ENCODE peak calls at places on chromosomes 6 and 20, in five cellular contexts. One of them, this sample, is unnamed.

GRCh38 chr6:130421567-130421966 is 55.8 kb downstream of the TMEM200A start:
- DNase-seq in GM23248: peak; percentile 72
- DNase-seq in hepatocyte: no peak
- DNase-seq in PC-3: no peak
- DNase-seq in GM23338: no peak
- DNase-seq in this sample: no peak

GRCh38 chr6:51260003-51260402 is 441.3 kb downstream of the TFAP2B start:
- DNase-seq in PC-3: no peak
- DNase-seq in hepatocyte: no peak
- DNase-seq in GM23248: no peak
- DNase-seq in GM23338: peak; percentile 27
- DNase-seq in this sample: no peak

GRCh38 chr20:33666293-33667244 is at the start of gene ACTL10:
- DNase-seq in GM23248: peak; percentile 100
- DNase-seq in PC-3: peak; percentile 95
- DNase-seq in GM23338: peak; percentile 98
- DNase-seq in hepatocyte: peak; percentile 92
- DNase-seq in this sample: peak; percentile 89

GRCh38 chr20:17680128-17680835 is 1.8 kb downstream of the RRBP1 start:
- DNase-seq in hepatocyte: peak; percentile 78
- DNase-seq in PC-3: peak; percentile 80
- DNase-seq in GM23338: peak; percentile 44
- DNase-seq in GM23248: peak; percentile 79
- DNase-seq in this sample: peak; percentile 35

GRCh38 chr6:27839303-27840081 is 72.7 kb downstream of the OR2B2 start:
- DNase-seq in GM23338: no peak
- DNase-seq in PC-3: peak; percentile 88
- DNase-seq in GM23248: peak; percentile 91
- DNase-seq in hepatocyte: peak; percentile 62
- DNase-seq in this sample: peak; percentile 32

GRCh38 chr6:43927525-43928210 is 157.7 kb downstream of the VEGFA start:
- DNase-seq in hepatocyte: no peak
- DNase-seq in GM23248: no peak
- DNase-seq in PC-3: peak; percentile 56
- DNase-seq in GM23338: no peak
- DNase-seq in this sample: no peak

GRCh38 chr6:134814076-134814709 is 135.7 kb downstream of the ALDH8A1 start:
- DNase-seq in GM23248: peak; percentile 38
- DNase-seq in GM23338: no peak
- DNase-seq in PC-3: peak; percentile 80
- DNase-seq in hepatocyte: no peak
- DNase-seq in this sample: no peak

GRCh38 chr6:143233563-143234285 is 173.0 kb downstream of the AIG1 start:
- DNase-seq in hepatocyte: peak; percentile 22
- DNase-seq in GM23248: no peak
- DNase-seq in GM23338: peak; percentile 47
- DNase-seq in PC-3: no peak
- DNase-seq in this sample: peak; percentile 39

GRCh38 chr20:21125072-21125848 is 622 bp upstream of the KIZ start:
- DNase-seq in hepatocyte: peak; percentile 77
- DNase-seq in PC-3: peak; percentile 62
- DNase-seq in GM23338: peak; percentile 57
- DNase-seq in GM23248: peak; percentile 79
- DNase-seq in this sample: peak; percentile 72

GRCh38 chr20:32494498-32495216 is 90.5 kb downstream of the NOL4L start:
- DNase-seq in hepatocyte: no peak
- DNase-seq in GM23338: no peak
- DNase-seq in PC-3: no peak
- DNase-seq in GM23248: no peak
- DNase-seq in this sample: no peak

GRCh38 chr20:44247676-44248419 is 740 bp downstream of the GDAP1L1 start:
- DNase-seq in GM23338: peak; percentile 93
- DNase-seq in GM23248: peak; percentile 46
- DNase-seq in PC-3: no peak
- DNase-seq in hepatocyte: peak; percentile 78
- DNase-seq in this sample: peak; percentile 94

GRCh38 chr20:61803416-61803902 is 262.2 kb downstream of the TAF4 start:
- DNase-seq in hepatocyte: no peak
- DNase-seq in PC-3: no peak
- DNase-seq in GM23338: no peak
- DNase-seq in GM23248: peak; percentile 11
- DNase-seq in this sample: peak; percentile 48

GRCh38 chr20:47118641-47119040 is 224.0 kb downstream of the EYA2 start:
- DNase-seq in hepatocyte: no peak
- DNase-seq in PC-3: no peak
- DNase-seq in GM23338: no peak
- DNase-seq in GM23248: no peak
- DNase-seq in this sample: peak; percentile 37

GRCh38 chr6:12832341-12832740 is 115.8 kb downstream of the PHACTR1 start:
- DNase-seq in hepatocyte: no peak
- DNase-seq in GM23338: no peak
- DNase-seq in GM23248: no peak
- DNase-seq in PC-3: no peak
- DNase-seq in this sample: no peak

GRCh38 chr20:6395695-6396094 is 272.9 kb upstream of the FERMT1 start:
- DNase-seq in GM23338: no peak
- DNase-seq in PC-3: peak; percentile 80
- DNase-seq in hepatocyte: no peak
- DNase-seq in GM23248: no peak
- DNase-seq in this sample: no peak

GRCh38 chr6:2141644-2142290 is 103.6 kb downstream of the GMDS start:
- DNase-seq in GM23248: no peak
- DNase-seq in PC-3: no peak
- DNase-seq in hepatocyte: no peak
- DNase-seq in GM23338: peak; percentile 6
- DNase-seq in this sample: no peak

GRCh38 chr6:55925292-55925691 is 49.9 kb upstream of the BMP5 start:
- DNase-seq in GM23248: peak; percentile 91
- DNase-seq in PC-3: peak; percentile 95
- DNase-seq in hepatocyte: no peak
- DNase-seq in GM23338: no peak
- DNase-seq in this sample: no peak

GRCh38 chr6:170289108-170289931 is 1.6 kb downstream of the DLL1 start:
- DNase-seq in hepatocyte: no peak
- DNase-seq in GM23338: peak; percentile 55
- DNase-seq in PC-3: no peak
- DNase-seq in GM23248: peak; percentile 18
- DNase-seq in this sample: peak; percentile 48

GRCh38 chr6:170288091-170288631 is 2.7 kb downstream of the DLL1 start:
- DNase-seq in PC-3: no peak
- DNase-seq in hepatocyte: no peak
- DNase-seq in GM23248: no peak
- DNase-seq in GM23338: no peak
- DNase-seq in this sample: no peak

GRCh38 chr6:170291271-170292110 is 613 bp upstream of the DLL1 start:
- DNase-seq in PC-3: peak; percentile 27
- DNase-seq in hepatocyte: peak; percentile 63
- DNase-seq in GM23248: peak; percentile 39
- DNase-seq in GM23338: peak; percentile 93
- DNase-seq in this sample: peak; percentile 96

GRCh38 chr6:170290306-170291128 is at the start of gene DLL1:
- DNase-seq in hepatocyte: peak; percentile 49
- DNase-seq in GM23248: peak; percentile 70
- DNase-seq in PC-3: peak; percentile 13
- DNase-seq in GM23338: peak; percentile 87
- DNase-seq in this sample: peak; percentile 97

GRCh38 chr6:170289971-170290305 is 940 bp downstream of the DLL1 start:
- DNase-seq in GM23248: no peak
- DNase-seq in PC-3: no peak
- DNase-seq in GM23338: no peak
- DNase-seq in hepatocyte: no peak
- DNase-seq in this sample: no peak
- TF ChIP-seq EZH2 in GM23248: no peak
- TF ChIP-seq EZH2 in PC-3: no peak
- TF ChIP-seq EZH2 in GM23338: no peak
- TF ChIP-seq EZH2 in hepatocyte: no peak
- TF ChIP-seq EZH2 in this sample: no peak

GRCh38 chr20:8766868-8767390 is 302.0 kb upstream of the PLCB4 start:
- DNase-seq in GM23338: no peak
- DNase-seq in PC-3: no peak
- DNase-seq in GM23248: no peak
- DNase-seq in hepatocyte: no peak
- DNase-seq in this sample: no peak
- TF ChIP-seq EZH2phosphoT487 in GM23338: no peak
- TF ChIP-seq EZH2phosphoT487 in PC-3: no peak
- TF ChIP-seq EZH2phosphoT487 in GM23248: no peak
- TF ChIP-seq EZH2phosphoT487 in hepatocyte: no peak
- TF ChIP-seq EZH2phosphoT487 in this sample: no peak

DNA sequence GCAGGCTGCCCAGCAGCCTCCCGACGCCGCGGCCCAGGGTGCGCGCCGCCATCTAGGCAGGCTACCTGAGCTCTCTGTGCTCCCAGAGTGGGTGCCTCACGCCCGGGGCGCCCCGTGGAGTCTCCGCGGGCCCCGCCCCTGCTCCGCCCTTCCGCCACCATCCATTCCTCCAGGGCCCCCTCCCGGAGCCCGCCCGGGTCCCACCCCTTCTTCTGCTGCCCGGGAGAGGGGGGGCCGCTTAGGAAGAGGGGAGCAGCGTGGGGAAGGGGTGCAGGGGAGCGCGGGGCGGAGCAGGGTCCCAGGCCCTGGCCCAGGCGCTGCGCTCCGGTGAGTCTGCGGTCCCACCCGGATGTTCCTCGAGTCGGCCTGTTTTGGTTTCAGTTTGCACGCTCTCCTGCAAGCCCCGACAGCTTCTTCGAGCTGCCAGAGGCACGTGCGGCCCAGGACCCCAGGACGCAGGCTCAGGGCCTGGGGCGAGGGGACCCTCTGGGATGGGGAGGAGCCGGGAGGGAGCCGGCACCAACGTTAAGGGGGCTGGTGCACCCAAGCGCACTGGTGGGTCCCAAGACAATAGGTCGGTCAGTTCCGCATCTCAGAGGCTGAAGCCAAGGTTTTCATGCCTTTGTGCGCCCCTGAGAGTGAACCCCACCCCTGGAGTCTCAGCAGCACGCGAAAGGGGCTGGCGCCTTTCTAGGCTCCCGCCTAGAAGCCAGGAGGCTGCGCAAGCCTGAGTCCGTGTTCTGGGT is at the start of gene ACSS1:
- DNase-seq in hepatocyte: peak; percentile 68
- DNase-seq in GM23248: peak; percentile 63
- DNase-seq in PC-3: peak; percentile 31
- DNase-seq in GM23338: peak; percentile 74
- DNase-seq in this sample: peak; percentile 41
- TF ChIP-seq EZH2 in hepatocyte: no peak
- TF ChIP-seq EZH2 in GM23248: no peak
- TF ChIP-seq EZH2 in PC-3: no peak
- TF ChIP-seq EZH2 in GM23338: no peak
- TF ChIP-seq EZH2 in this sample: peak; percentile 80

GRCh38 chr6:69022991-69023390 is 387.9 kb downstream of the ADGRB3 start:
- DNase-seq in GM23338: no peak
- DNase-seq in hepatocyte: no peak
- DNase-seq in PC-3: peak; percentile 43
- DNase-seq in GM23248: peak; percentile 36
- DNase-seq in this sample: no peak
- TF ChIP-seq EZH2phosphoT487 in GM23338: no peak
- TF ChIP-seq EZH2phosphoT487 in hepatocyte: no peak
- TF ChIP-seq EZH2phosphoT487 in PC-3: no peak
- TF ChIP-seq EZH2phosphoT487 in GM23248: no peak
- TF ChIP-seq EZH2phosphoT487 in this sample: no peak

GRCh38 chr20:38725458-38725958 is 1.2 kb downstream of the SLC32A1 start:
- DNase-seq in PC-3: no peak
- DNase-seq in hepatocyte: no peak
- DNase-seq in GM23248: no peak
- DNase-seq in GM23338: no peak
- DNase-seq in this sample: no peak
- TF ChIP-seq EZH2 in PC-3: no peak
- TF ChIP-seq EZH2 in hepatocyte: no peak
- TF ChIP-seq EZH2 in GM23248: peak; percentile 26
- TF ChIP-seq EZH2 in GM23338: no peak
- TF ChIP-seq EZH2 in this sample: no peak

This sample was measured in neural progenitor cell.